ENCODE peak calls at places on chromosomes 6 and 20, in ten cellular contexts. L is tibial artery, F is H1, U is right cardiac atrium, W is left lung, Q is fibroblast of pulmonary artery, K is pancreas, S is psoas muscle, T is dorsolateral prefrontal cortex, A is small intestine. X is an unnamed sample.

GRCh38 chr6:41696788-41697187 is 38.6 kb downstream of the TFEB start:
- DNase-seq in L (no peak), F (no peak), U (no peak), W (peak), Q (no peak), K (no peak), S (no peak), T (no peak), A (no peak), X (no peak)

GRCh38 chr20:50309280-50309763 is 118.7 kb downstream of the CEBPB start:
- DNase-seq in L (no peak), F (no peak), U (no peak), W (no peak), Q (peak), K (no peak), S (no peak), T (no peak), A (no peak), X (no peak)

GRCh38 chr6:33154349-33154748 is 37.9 kb downstream of the COL11A2 start:
- DNase-seq in L (no peak), F (no peak), U (no peak), W (no peak), Q (no peak), K (no peak), S (no peak), T (no peak), A (no peak), X (no peak)

GRCh38 chr20:10309326-10309725 is 90.7 kb downstream of the SNAP25 start:
- DNase-seq in L (no peak), F (no peak), U (no peak), W (no peak), Q (peak), K (no peak), S (no peak), T (no peak), A (no peak), X (no peak)

GRCh38 chr6:33343953-33344611 is 26.5 kb upstream of the ZBTB22 start:
- DNase-seq in L (no peak), F (no peak), U (no peak), W (no peak), Q (no peak), K (no peak), S (no peak), T (no peak), A (peak), X (no peak)

GRCh38 chr6:166657531-166657930 is 30.5 kb upstream of the RPS6KA2 start:
- DNase-seq in L (no peak), F (no peak), U (no peak), W (no peak), Q (no peak), K (no peak), S (no peak), T (no peak), A (no peak), X (no peak)

GRCh38 chr6:85455627-85456026 is 5.7 kb downstream of the NT5E start:
- DNase-seq in L (no peak), F (no peak), U (no peak), W (no peak), Q (no peak), K (no peak), S (no peak), T (no peak), A (no peak), X (no peak)

GRCh38 chr20:25206063-25206403 is 10.5 kb downstream of the ENTPD6 start:
- DNase-seq in L (no peak), F (no peak), U (peak), W (no peak), Q (no peak), K (no peak), S (no peak), T (no peak), A (no peak), X (no peak)

GRCh38 chr6:10316327-10316726 is 98.5 kb downstream of the TFAP2A start:
- DNase-seq in L (no peak), F (no peak), U (no peak), W (no peak), Q (peak), K (no peak), S (no peak), T (peak), A (no peak), X (no peak)

GRCh38 chr20:37521091-37521771 is at the start of gene NNAT:
- DNase-seq in L (no peak), F (peak), U (no peak), W (no peak), Q (no peak), K (no peak), S (no peak), T (no peak), A (no peak), X (no peak)
- H3K4me3 ChIP-seq in L (no peak), F (peak), U (no peak), W (peak), Q (peak), K (no peak), S (peak), T (peak), A (no peak), X (peak)

GRCh38 chr6:13575377-13575775 is 975 bp downstream of the SIRT5 start:
- DNase-seq in L (no peak), F (no peak), U (no peak), W (no peak), Q (no peak), K (no peak), S (no peak), T (no peak), A (no peak), X (no peak)
- H3K4me3 ChIP-seq in L (peak), F (no peak), U (peak), W (peak), Q (peak), K (peak), S (peak), T (peak), A (no peak), X (peak)

GRCh38 chr6:153162172-153162571 is 31.1 kb upstream of the RGS17 start:
- DNase-seq in L (no peak), F (no peak), U (no peak), W (no peak), Q (peak), K (no peak), S (no peak), T (no peak), A (no peak), X (no peak)

GRCh38 chr6:153160221-153160620 is 29.1 kb upstream of the RGS17 start:
- DNase-seq in L (no peak), F (no peak), U (no peak), W (no peak), Q (peak), K (no peak), S (no peak), T (no peak), A (no peak), X (no peak)

GRCh38 chr6:153167907-153168306 is 36.8 kb upstream of the RGS17 start:
- DNase-seq in L (no peak), F (no peak), U (no peak), W (no peak), Q (no peak), K (no peak), S (no peak), T (no peak), A (no peak), X (no peak)

GRCh38 chr6:153167026-153167891 is 36.2 kb upstream of the RGS17 start:
- DNase-seq in L (no peak), F (no peak), U (no peak), W (no peak), Q (peak), K (no peak), S (no peak), T (no peak), A (no peak), X (no peak)

GRCh38 chr6:153162646-153163045 is 31.6 kb upstream of the RGS17 start:
- DNase-seq in L (no peak), F (no peak), U (no peak), W (no peak), Q (peak), K (no peak), S (no peak), T (no peak), A (no peak), X (no peak)
- H3K4me3 ChIP-seq in L (no peak), F (no peak), U (no peak), W (no peak), Q (no peak), K (no peak), S (no peak), T (no peak), A (no peak), X (no peak)

DNA sequence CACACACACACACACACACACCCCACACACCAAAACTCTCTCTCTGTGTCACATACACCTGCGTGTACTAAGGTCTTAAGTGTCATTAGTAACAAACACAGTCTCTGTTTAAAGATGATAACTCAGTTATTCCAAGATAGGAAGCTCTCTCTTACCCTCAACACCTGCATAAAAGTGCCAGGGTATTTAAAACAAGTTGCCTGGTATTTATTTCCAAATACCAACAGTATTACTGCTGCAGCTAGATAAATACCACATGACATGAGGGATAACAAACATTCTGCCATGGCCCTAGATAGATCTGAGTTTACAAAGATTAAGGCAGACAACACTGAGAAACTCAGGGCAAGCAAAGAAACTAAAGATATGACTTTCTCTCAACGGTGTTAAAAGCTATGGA is 118.5 kb downstream of the SIM1 start:
- DNase-seq in L (no peak), F (no peak), U (no peak), W (no peak), Q (no peak), K (no peak), S (no peak), T (no peak), A (no peak), X (no peak)
- H3K4me3 ChIP-seq in L (no peak), F (no peak), U (no peak), W (no peak), Q (no peak), K (no peak), S (no peak), T (no peak), A (no peak), X (no peak)